ENCODE peak calls at places on chromosomes 16 and 17, in five cellular contexts. C is HCT116, J is tibial nerve, H is psoas muscle, M is left ventricle myocardium inferior. E is an unnamed sample. For H3K36me3, the result is how much of the 10 kb centered on the place peaks cover.

GRCh38 chr17:42347198-42347597 is 41.0 kb downstream of the STAT3 start:
- DNase-seq in C (peak), J (peak), H (peak), M (no peak), E (peak)

GRCh38 chr16:85913141-85913601 is 14.2 kb downstream of the IRF8 start:
- DNase-seq in C (no peak), J (no peak), H (no peak), M (no peak), E (no peak)

GRCh38 chr17:10857976-10858375 is 20.1 kb upstream of the PIRT start:
- DNase-seq in C (no peak), J (no peak), H (no peak), M (no peak), E (no peak)

GRCh38 chr17:73856585-73856984 is 212.3 kb upstream of the SDK2 start:
- DNase-seq in C (no peak), J (no peak), H (no peak), M (no peak), E (no peak)

GRCh38 chr17:43444223-43445008 is 39.4 kb upstream of the DHX8 start:
- DNase-seq in C (no peak), J (no peak), H (no peak), M (no peak), E (no peak)

GRCh38 chr17:75078097-75079022 is 9.4 kb upstream of the SLC16A5 start:
- DNase-seq in C (peak), J (no peak), H (no peak), M (no peak), E (no peak)

GRCh38 chr17:42116705-42117396 is 4.3 kb downstream of the KAT2A start:
- DNase-seq in C (peak), J (peak), H (peak), M (peak), E (peak)

GRCh38 chr17:29179232-29180036 is 764 bp downstream of the MYO18A start:
- DNase-seq in C (no peak), J (no peak), H (peak), M (peak), E (no peak)

GRCh38 chr17:9577402-9577709 is 914 bp downstream of the CFAP52 start:
- DNase-seq in C (no peak), J (no peak), H (no peak), M (no peak), E (no peak)

GRCh38 chr17:77441130-77441920 is 300.6 kb downstream of the SEC14L1 start:
- DNase-seq in C (no peak), J (no peak), H (no peak), M (no peak), E (no peak)

GRCh38 chr17:77546772-77547201 is 406.0 kb downstream of the SEC14L1 start:
- DNase-seq in C (no peak), J (no peak), H (no peak), M (no peak), E (no peak)

GRCh38 chr16:63458842-63459241 is 1422.6 kb upstream of the CDH8 start:
- DNase-seq in C (no peak), J (no peak), H (no peak), M (no peak), E (no peak)

GRCh38 chr17:1830288-1830687 is 483 bp downstream of the RPA1 start:
- DNase-seq in C (no peak), J (no peak), H (no peak), M (no peak), E (no peak)

GRCh38 chr17:73657473-73658116 is 13.3 kb upstream of the SDK2 start:
- DNase-seq in C (peak), J (peak), H (no peak), M (peak), E (no peak)

GRCh38 chr16:66536525-66536924 is 13.4 kb downstream of the TK2 start:
- DNase-seq in C (no peak), J (no peak), H (no peak), M (no peak), E (no peak)

GRCh38 chr16:88951501-88951900 is 25.5 kb downstream of the CBFA2T3 start:
- DNase-seq in C (no peak), J (no peak), H (no peak), M (no peak), E (no peak)

GRCh38 chr16:718922-719321 is 2.0 kb upstream of the ANTKMT start:
- DNase-seq in C (no peak), J (no peak), H (no peak), M (no peak), E (no peak)

GRCh38 chr16:72992142-72992601 is 55.8 kb downstream of the ZFHX3 start:
- DNase-seq in C (no peak), J (no peak), H (no peak), M (no peak), E (no peak)

GRCh38 chr16:13348416-13348815 is 447.0 kb downstream of the SHISA9 start:
- DNase-seq in C (no peak), J (no peak), H (no peak), M (no peak), E (no peak)

GRCh38 chr17:36921131-36921851 is 16.0 kb upstream of the LHX1 start:
- DNase-seq in C (peak), J (no peak), H (no peak), M (no peak), E (no peak)

GRCh38 chr17:19886116-19886515 is 18.4 kb upstream of the ULK2 start:
- DNase-seq in C (no peak), J (no peak), H (no peak), M (no peak), E (no peak)

GRCh38 chr16:28982949-28983348 is 1.9 kb upstream of the LAT start:
- DNase-seq in C (no peak), J (no peak), H (no peak), M (no peak), E (no peak)

GRCh38 chr16:28982418-28982817 is 2.4 kb upstream of the LAT start:
- DNase-seq in C (no peak), J (no peak), H (no peak), M (no peak), E (no peak)

GRCh38 chr16:28984091-28984490 is 761 bp upstream of the LAT start:
- DNase-seq in C (no peak), J (no peak), H (no peak), M (no peak), E (no peak)

GRCh38 chr16:28984619-28985135 is at the start of gene LAT:
- DNase-seq in C (no peak), J (no peak), H (peak), M (no peak), E (no peak)

DNA sequence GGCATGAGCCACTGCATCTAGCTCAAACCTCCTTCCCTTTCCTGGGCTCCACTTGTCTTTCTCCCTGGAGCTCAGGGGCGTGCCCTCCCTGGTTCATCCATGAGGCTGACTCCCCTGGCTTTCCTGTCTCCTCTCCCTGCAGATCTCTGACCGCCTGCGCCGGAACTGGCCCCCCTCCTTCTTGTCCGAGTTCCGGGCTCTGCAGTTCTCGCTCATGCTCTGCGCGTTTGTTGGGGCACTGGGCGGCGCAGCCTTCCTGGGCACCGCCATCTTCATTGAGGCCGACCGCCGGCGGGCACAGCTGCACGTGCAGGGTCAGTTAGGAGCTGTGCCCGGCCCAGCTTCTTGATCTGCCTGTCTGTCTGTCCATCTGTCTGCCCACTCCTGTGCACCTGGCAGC is 1.2 kb upstream of the LAT start:
- DNase-seq in C (no peak), J (no peak), H (no peak), M (no peak), E (no peak)
- H3K36me3 ChIP-seq in C (under half), J (under half), H (under half), M (half or more), E (under half)

DNA sequence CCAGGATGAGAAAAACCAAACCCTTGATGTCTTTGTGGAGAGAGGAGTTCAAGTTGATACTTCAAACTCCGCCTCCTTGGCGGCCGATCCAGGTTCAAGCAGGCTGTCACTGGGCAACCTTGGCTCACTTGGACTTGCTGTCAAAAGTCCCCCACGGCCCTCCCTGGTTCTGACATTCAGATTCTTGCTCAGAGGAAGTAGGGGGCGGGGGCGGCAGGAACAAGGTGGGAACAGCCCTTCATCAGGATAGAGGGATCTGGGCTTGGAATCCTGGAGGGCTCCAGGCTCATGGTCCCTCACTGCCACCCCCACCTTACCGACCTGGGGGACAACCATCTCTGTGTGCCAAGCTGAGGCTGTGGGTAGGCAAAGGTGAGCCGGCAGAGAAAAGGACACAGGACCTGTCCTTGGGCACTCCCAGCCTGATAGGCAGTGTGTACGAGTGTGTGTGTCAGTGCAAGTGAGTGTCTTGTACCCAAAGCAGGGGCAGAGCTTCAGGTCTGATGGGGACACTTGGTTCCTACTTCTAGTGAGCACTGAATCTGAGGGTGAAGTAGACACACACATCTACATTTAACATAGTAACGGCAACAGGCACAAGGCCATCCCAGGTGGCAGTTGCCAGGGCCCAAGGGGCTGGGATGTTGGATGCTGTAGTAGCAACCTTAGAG is 6.6 kb upstream of the TSPOAP1 start:
- DNase-seq in C (no peak), J (no peak), H (no peak), M (no peak), E (no peak)
- H3K4me3 ChIP-seq in C (no peak), J (no peak), H (no peak), M (no peak), E (no peak)

GRCh38 chr17:82445542-82445941 is 5.0 kb downstream of the CYBC1 start:
- DNase-seq in C (no peak), J (no peak), H (no peak), M (no peak), E (no peak)
- H3K36me3 ChIP-seq in C (under half), J (under half), H (under half), M (under half), E (under half)

GRCh38 chr16:54287018-54287757 is 601 bp upstream of the IRX3 start:
- DNase-seq in C (peak), J (no peak), H (no peak), M (peak), E (no peak)

GRCh38 chr16:54284931-54285413 is 1.6 kb downstream of the IRX3 start:
- DNase-seq in C (no peak), J (no peak), H (no peak), M (no peak), E (no peak)

GRCh38 chr16:54286330-54287017 is at the start of gene IRX3:
- DNase-seq in C (peak), J (peak), H (peak), M (peak), E (peak)

GRCh38 chr16:54285414-54286066 is 1.0 kb downstream of the IRX3 start:
- DNase-seq in C (no peak), J (no peak), H (no peak), M (peak), E (no peak)

DNA sequence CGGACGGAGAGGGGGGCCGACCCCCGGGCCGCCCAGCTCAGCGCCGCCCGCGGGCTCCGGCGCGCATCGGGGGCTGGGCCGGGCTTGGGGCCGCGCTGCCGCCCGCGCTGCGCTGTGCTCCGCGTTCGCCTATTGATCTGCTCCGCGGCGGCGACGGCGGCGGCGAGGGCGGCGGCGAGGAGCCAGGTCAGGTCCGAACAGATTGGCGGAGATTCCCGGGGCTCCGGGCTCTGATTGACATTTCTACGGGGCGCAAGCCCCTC is 589 bp downstream of the IRX3 start:
- DNase-seq in C (no peak), J (no peak), H (no peak), M (no peak), E (no peak)
- H3K4me3 ChIP-seq in C (no peak), J (peak), H (peak), M (peak), E (peak)

DNA sequence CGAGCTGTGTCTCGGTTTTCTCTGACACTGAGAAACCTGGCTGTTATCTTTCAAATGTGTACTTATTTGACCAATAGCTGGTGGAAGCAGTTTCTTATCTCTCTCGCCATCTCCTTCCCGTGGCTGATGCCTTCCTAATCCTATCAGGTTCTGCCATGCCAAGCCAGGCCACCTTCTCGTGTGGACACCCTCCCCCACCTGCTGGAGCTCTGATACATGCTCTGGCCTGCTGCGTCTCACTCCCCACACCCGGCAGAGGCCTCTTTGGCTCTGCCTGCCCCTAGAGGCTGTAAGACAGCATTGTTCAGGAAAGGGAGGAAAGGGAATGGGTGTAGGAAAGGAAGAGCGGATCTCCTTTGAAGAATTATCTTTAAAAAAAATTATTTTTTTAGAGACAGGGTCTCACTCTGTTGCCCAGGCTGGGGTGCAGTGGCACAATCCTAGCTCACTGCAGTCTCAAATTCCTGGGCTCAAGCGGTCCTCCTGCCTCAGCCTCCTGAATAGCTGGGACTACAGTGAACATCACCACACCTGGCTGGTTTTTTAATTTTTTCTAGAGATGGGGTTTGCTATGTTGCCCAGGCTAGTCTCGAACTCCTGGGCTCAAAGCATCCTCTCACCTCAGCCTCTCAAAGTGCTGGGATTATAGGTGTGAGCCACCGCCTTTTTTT is 7.5 kb upstream of the ARMC5 start:
- DNase-seq in C (peak), J (no peak), H (peak), M (peak), E (no peak)
- H3K36me3 ChIP-seq in C (under half), J (under half), H (under half), M (under half), E (under half)

GRCh38 chr16:70579648-70580630 is 56.3 kb downstream of the SF3B3 start:
- DNase-seq in C (no peak), J (no peak), H (peak), M (peak), E (no peak)
- H3K4me3 ChIP-seq in C (no peak), J (peak), H (peak), M (peak), E (no peak)

GRCh38 chr17:50147841-50148225 is 2.6 kb downstream of the PPP1R9B start:
- DNase-seq in C (no peak), J (no peak), H (no peak), M (no peak), E (no peak)
- H3K36me3 ChIP-seq in C (under half), J (under half), H (under half), M (under half), E (under half)

GRCh38 chr16:84663433-84664101 is 15.3 kb downstream of the KLHL36 start:
- DNase-seq in C (no peak), J (no peak), H (no peak), M (no peak), E (no peak)

GRCh38 chr16:84670063-84670462 is 21.8 kb downstream of the KLHL36 start:
- DNase-seq in C (no peak), J (no peak), H (no peak), M (no peak), E (no peak)

GRCh38 chr16:84665843-84666242 is 17.5 kb downstream of the KLHL36 start:
- DNase-seq in C (no peak), J (no peak), H (no peak), M (no peak), E (no peak)

GRCh38 chr16:84665359-84665758 is 17.0 kb downstream of the KLHL36 start:
- DNase-seq in C (no peak), J (no peak), H (no peak), M (no peak), E (no peak)

DNA sequence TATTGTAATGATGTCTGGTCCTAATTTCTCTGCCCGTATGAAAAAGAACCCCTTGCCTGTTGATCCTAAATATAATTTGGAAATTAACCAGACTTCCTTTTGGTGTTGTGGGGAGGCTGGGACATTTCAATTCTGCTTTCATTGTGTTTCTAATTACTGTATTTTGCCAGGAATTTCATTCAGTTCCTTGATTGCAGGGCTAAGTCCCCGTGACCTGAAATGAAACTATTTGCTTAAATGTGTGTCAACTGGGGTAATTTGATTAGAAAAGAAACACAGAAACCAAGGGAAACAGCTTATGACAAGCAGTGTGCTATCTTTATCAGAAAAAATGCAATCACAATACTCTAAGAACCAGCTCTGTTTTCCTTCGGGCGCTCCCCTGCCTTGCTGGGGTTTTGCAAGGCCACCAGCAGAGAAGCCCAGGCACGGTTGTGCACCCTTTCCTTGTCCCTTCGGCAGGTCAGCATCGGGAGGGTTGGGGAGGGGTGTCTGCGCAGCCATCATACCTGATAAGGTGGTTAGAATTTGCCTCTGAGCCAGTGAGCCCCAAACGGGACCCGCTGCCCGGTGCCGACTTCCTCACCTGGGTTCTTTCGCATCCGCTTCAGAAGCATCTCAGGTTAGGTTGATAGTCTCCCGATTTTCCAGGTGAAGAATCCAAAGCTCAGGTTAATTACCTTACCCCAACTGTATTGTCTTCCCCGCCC is 19.4 kb downstream of the KLHL36 start:
- DNase-seq in C (no peak), J (no peak), H (no peak), M (no peak), E (no peak)
- H3K4me3 ChIP-seq in C (no peak), J (no peak), H (no peak), M (no peak), E (no peak)

E was measured in BJ.